ENCODE peak calls at places on chromosomes 11 and 22, in four cellular contexts. One of them, this sample, is unnamed.

GRCh38 chr22:32574957-32575893 is 100.6 kb downstream of the FBXO7 start:
- DNase-seq in IMR-90: no peak
- DNase-seq in fibroblast of villous mesenchyme: peak; percentile 69
- DNase-seq in fibroblast of lung: peak; percentile 11
- DNase-seq in this sample: no peak

GRCh38 chr11:77397631-77398030 is 76.3 kb downstream of the PAK1 start:
- DNase-seq in IMR-90: no peak
- DNase-seq in fibroblast of villous mesenchyme: no peak
- DNase-seq in fibroblast of lung: no peak
- DNase-seq in this sample: no peak

GRCh38 chr11:73140213-73141030 is 1.7 kb downstream of the FCHSD2 start:
- DNase-seq in IMR-90: peak; percentile 52
- DNase-seq in fibroblast of villous mesenchyme: peak; percentile 63
- DNase-seq in fibroblast of lung: peak; percentile 49
- DNase-seq in this sample: no peak

GRCh38 chr11:22304337-22304961 is 33.7 kb upstream of the SLC17A6 start:
- DNase-seq in IMR-90: peak; percentile 23
- DNase-seq in fibroblast of villous mesenchyme: peak; percentile 20
- DNase-seq in fibroblast of lung: peak; percentile 21
- DNase-seq in this sample: no peak

GRCh38 chr11:79090191-79090590 is 350.6 kb downstream of the TENM4 start:
- DNase-seq in IMR-90: no peak
- DNase-seq in fibroblast of villous mesenchyme: no peak
- DNase-seq in fibroblast of lung: no peak
- DNase-seq in this sample: no peak

GRCh38 chr11:96013459-96014213 is 89.7 kb upstream of the MTMR2 start:
- DNase-seq in IMR-90: no peak
- DNase-seq in fibroblast of villous mesenchyme: no peak
- DNase-seq in fibroblast of lung: no peak
- DNase-seq in this sample: no peak

GRCh38 chr22:20031732-20032406 is 11.0 kb downstream of the TANGO2 start:
- DNase-seq in IMR-90: no peak
- DNase-seq in fibroblast of villous mesenchyme: no peak
- DNase-seq in fibroblast of lung: no peak
- DNase-seq in this sample: no peak

GRCh38 chr11:117300773-117301172 is 9.6 kb downstream of the BACE1-AS start:
- DNase-seq in IMR-90: no peak
- DNase-seq in fibroblast of villous mesenchyme: peak; percentile 45
- DNase-seq in fibroblast of lung: peak; percentile 29
- DNase-seq in this sample: no peak

GRCh38 chr11:19938051-19938856 is 222.0 kb downstream of the DBX1 start:
- DNase-seq in IMR-90: peak; percentile 54
- DNase-seq in fibroblast of villous mesenchyme: peak; percentile 50
- DNase-seq in fibroblast of lung: peak; percentile 55
- DNase-seq in this sample: no peak

DNA sequence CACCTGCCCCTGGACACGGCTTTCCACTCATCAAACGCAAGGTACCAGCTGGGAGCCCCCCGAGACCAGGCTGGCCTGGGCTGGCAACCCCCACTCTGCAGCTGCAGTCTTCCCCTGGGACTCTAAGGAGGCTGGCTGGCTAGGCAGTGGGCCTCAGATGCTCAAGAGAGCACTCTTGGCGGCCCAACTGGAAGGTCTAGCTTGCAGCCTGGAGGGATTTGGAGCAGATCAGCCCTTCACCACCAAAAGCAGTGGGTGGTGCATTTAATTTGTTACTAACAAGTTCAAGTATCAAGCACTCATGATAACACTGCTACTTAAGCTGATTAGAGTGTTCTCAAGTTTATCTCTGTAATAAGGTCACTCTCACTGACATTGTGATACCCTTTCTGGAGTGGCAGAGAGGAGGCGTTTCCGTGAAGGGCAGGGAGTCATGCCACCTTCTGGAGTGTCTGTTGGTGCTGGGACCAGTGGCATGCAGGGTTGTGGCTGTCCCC is 21.5 kb downstream of the C22orf23 start:
- DNase-seq in IMR-90: no peak
- DNase-seq in fibroblast of villous mesenchyme: no peak
- DNase-seq in fibroblast of lung: no peak
- DNase-seq in this sample: no peak
- H3K4me3 ChIP-seq in IMR-90: no peak overlapping the region
- H3K4me3 ChIP-seq in fibroblast of villous mesenchyme: no peak overlapping the region
- H3K4me3 ChIP-seq in fibroblast of lung: no peak overlapping the region
- H3K4me3 ChIP-seq in this sample: no peak overlapping the region

GRCh38 chr22:23403152-23403719 is 176.9 kb downstream of the IGLL1 start:
- DNase-seq in IMR-90: no peak
- DNase-seq in fibroblast of villous mesenchyme: no peak
- DNase-seq in fibroblast of lung: no peak
- DNase-seq in this sample: no peak
- H3K4me3 ChIP-seq in IMR-90: no peak overlapping the region
- H3K4me3 ChIP-seq in fibroblast of villous mesenchyme: no peak overlapping the region
- H3K4me3 ChIP-seq in fibroblast of lung: no peak overlapping the region
- H3K4me3 ChIP-seq in this sample: no peak overlapping the region

GRCh38 chr11:121439759-121440158 is 12.4 kb upstream of the SORL1 start:
- DNase-seq in IMR-90: no peak
- DNase-seq in fibroblast of villous mesenchyme: no peak
- DNase-seq in fibroblast of lung: no peak
- DNase-seq in this sample: no peak
- H3K4me3 ChIP-seq in IMR-90: no peak overlapping the region
- H3K4me3 ChIP-seq in fibroblast of villous mesenchyme: no peak overlapping the region
- H3K4me3 ChIP-seq in fibroblast of lung: no peak overlapping the region
- H3K4me3 ChIP-seq in this sample: no peak overlapping the region

DNA sequence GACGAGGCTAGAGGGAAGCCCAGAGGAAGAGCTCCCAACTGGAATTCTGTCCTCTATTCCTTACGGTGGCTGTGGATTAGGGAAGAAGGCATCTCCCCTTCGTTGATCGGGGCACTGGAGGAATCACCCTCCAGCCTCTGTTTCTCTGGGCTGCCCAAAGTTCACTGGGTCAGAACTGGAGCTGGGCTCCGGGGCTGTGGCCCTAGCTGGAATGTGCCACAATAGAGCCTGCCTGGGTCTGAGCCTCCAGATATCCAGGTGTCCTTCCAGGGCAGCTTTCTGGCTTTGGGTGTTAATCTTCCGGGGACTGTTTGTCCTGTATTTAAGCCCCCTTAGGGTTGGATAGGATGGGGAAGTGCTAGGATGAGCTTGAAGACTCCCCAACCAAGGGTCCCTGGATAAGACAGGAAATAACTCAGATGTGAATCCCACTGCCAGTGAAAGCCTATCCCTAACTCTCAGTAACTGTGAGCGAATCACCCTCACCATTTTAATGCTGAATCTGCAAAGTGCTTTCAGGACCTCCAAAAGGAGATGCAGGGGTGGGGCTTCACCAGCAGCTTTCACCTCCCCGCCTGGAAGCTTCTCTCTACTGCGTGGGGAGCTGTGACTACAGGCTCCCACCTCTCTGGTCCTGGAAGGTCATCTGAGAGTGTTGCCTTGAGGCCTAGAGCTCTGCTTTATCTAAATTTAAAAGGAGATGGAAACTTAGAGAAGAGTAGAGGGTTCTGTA is 9.5 kb downstream of the YPEL4 start:
- DNase-seq in IMR-90: no peak
- DNase-seq in fibroblast of villous mesenchyme: no peak
- DNase-seq in fibroblast of lung: no peak
- DNase-seq in this sample: no peak
- H3K4me3 ChIP-seq in IMR-90: peak overlapping the region; percentile 96
- H3K4me3 ChIP-seq in fibroblast of villous mesenchyme: peak overlapping the region; percentile 99
- H3K4me3 ChIP-seq in fibroblast of lung: peak overlapping the region; percentile 87
- H3K4me3 ChIP-seq in this sample: peak overlapping the region; percentile 98

DNA sequence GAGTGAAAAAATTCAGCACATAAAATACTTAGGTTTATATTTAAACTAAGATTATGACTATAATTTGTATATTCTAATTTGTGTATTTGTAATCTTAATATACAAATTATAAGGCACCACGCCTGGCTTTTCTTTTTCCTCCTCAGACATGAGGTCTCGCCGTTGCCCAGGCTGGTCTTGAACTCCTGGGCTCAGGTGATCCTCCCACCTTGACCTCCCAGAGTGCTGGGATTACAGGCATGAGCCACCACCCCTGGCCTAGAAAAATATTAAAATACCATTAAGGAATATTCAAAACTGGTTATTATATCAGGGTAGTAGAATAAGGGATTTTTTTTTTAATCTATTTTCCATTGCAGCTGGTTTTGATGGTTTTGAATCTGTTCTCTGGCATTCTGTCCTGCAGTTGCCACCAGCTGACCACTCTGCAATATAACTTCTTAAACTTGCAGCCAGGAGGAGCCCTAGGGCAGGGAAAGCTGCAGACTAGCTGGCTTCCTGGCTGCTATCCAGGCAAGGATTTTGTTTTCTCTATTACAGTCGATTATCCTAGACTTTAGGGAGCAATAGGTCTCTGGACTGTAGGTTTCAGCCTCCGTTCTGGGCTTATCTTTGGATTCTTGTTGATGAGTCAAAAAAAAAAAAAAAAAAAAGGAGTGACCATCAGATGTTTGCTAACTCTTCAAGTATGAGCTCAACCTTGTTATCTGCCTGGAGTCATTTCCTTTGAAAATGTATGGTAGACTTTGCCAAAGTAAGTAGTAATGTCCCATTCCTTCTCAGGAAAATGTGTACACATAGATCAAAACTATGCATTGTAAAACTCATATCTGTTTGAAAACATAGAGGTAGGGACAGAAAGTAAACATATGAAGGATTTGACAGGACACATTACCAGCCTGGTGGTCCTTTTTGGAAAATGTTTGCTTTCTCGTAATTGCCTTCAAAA is 13.2 kb downstream of the POLA2 start:
- DNase-seq in IMR-90: peak; percentile 99
- DNase-seq in fibroblast of villous mesenchyme: peak; percentile 99
- DNase-seq in fibroblast of lung: peak; percentile 96
- DNase-seq in this sample: peak; percentile 78
- H3K4me3 ChIP-seq in IMR-90: peak overlapping the region; percentile 1
- H3K4me3 ChIP-seq in fibroblast of villous mesenchyme: no peak overlapping the region
- H3K4me3 ChIP-seq in fibroblast of lung: no peak overlapping the region
- H3K4me3 ChIP-seq in this sample: no peak overlapping the region

GRCh38 chr22:40950888-40951794 is at the start of gene RBX1:
- DNase-seq in IMR-90: peak; percentile 98
- DNase-seq in fibroblast of villous mesenchyme: peak; percentile 99
- DNase-seq in fibroblast of lung: peak; percentile 97
- DNase-seq in this sample: peak; percentile 95
- H3K4me3 ChIP-seq in IMR-90: peak within 1 kb of the TSS; percentile 87
- H3K4me3 ChIP-seq in fibroblast of villous mesenchyme: peak within 1 kb of the TSS; percentile 86
- H3K4me3 ChIP-seq in fibroblast of lung: peak within 1 kb of the TSS; percentile 86
- H3K4me3 ChIP-seq in this sample: peak within 1 kb of the TSS; percentile 87

DNA sequence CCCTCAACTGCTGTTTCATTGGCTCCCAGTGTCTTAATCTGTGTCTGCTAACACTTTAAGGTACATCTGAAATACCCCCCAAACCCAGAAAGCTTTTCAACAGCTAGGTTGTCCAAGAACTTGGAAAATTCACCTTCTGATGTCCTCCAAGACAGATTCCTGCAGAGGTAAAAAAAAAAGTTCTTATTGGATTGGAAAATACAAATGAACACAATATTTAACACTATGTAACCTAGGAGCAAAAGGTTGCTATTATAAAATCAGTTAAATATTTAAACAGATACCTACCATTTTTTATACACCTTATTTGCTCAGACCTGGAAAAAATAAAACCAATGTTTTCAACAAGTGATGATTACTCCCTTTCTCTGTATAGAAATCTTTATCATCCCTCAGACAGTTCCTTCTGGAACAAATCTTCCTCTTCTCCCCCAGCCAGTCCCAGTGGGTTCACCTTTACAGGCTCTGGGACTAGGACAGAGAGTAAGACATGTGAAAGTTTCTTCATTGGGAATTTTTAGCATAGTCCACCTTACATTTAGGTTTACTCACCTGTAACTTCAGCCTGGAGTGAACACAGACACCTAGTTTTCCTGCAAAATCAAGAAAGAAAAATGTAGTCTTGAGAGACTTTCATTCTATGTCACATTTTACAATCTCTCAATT is 13.3 kb upstream of the WDR74 start:
- DNase-seq in IMR-90: no peak
- DNase-seq in fibroblast of villous mesenchyme: no peak
- DNase-seq in fibroblast of lung: no peak
- DNase-seq in this sample: no peak
- H3K4me3 ChIP-seq in IMR-90: no peak overlapping the region
- H3K4me3 ChIP-seq in fibroblast of villous mesenchyme: no peak overlapping the region
- H3K4me3 ChIP-seq in fibroblast of lung: no peak overlapping the region
- H3K4me3 ChIP-seq in this sample: no peak overlapping the region

GRCh38 chr11:58968251-58968711 is 29.0 kb downstream of the GLYATL1 start:
- DNase-seq in IMR-90: no peak
- DNase-seq in fibroblast of villous mesenchyme: no peak
- DNase-seq in fibroblast of lung: no peak
- DNase-seq in this sample: no peak
- H3K4me3 ChIP-seq in IMR-90: no peak overlapping the region
- H3K4me3 ChIP-seq in fibroblast of villous mesenchyme: no peak overlapping the region
- H3K4me3 ChIP-seq in fibroblast of lung: no peak overlapping the region
- H3K4me3 ChIP-seq in this sample: no peak overlapping the region

DNA sequence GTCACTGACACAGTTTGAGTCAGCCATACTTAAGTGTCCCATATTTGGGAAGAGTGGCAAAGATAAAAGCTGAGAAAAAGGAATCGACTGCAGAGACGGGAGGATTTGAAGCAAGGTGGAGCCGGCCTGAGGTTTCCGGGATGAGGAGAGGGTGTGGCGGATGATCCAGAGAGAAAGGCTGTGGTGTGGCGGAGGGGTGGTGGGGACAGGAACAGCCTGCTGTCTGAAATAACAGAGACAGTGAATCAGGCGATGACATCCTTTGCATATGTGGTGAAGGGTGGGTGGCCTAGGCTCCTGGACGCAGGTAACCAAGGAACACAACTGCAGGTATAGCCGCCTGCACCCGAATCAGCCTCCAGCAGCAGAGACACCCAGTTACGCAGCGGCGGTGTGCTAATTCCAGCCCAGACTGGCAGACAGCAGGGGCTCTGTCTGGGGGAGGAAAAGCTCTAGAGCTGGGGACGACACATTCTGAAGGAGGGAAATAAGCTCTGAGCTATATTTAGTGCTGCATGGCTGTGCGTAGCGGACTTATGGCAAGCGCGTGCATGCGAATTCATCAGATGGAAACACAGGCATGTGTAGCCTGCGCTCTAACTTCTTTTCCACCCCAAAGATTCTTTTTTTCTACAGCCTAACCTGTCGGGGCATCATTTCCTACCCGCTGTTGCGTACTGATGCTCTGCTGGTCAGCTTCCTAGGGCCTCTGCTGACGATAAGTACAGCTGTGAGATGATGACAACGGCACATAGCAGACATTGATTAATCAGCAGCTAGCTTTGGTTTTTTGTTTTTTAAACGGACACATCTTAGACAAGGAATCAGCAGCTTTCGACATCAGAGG is 62.7 kb upstream of the BARX2 start:
- DNase-seq in IMR-90: peak; percentile 27
- DNase-seq in fibroblast of villous mesenchyme: no peak
- DNase-seq in fibroblast of lung: no peak
- DNase-seq in this sample: no peak
- H3K4me3 ChIP-seq in IMR-90: no peak overlapping the region
- H3K4me3 ChIP-seq in fibroblast of villous mesenchyme: no peak overlapping the region
- H3K4me3 ChIP-seq in fibroblast of lung: peak overlapping the region; percentile 31
- H3K4me3 ChIP-seq in this sample: no peak overlapping the region

GRCh38 chr22:46012182-46012880 is 35.4 kb upstream of the WNT7B start:
- DNase-seq in IMR-90: no peak
- DNase-seq in fibroblast of villous mesenchyme: no peak
- DNase-seq in fibroblast of lung: no peak
- DNase-seq in this sample: no peak

GRCh38 chr22:46013460-46014416 is 36.8 kb upstream of the WNT7B start:
- DNase-seq in IMR-90: peak; percentile 96
- DNase-seq in fibroblast of villous mesenchyme: peak; percentile 96
- DNase-seq in fibroblast of lung: peak; percentile 98
- DNase-seq in this sample: peak; percentile 91

GRCh38 chr22:46010951-46011626 is 34.1 kb upstream of the WNT7B start:
- DNase-seq in IMR-90: no peak
- DNase-seq in fibroblast of villous mesenchyme: no peak
- DNase-seq in fibroblast of lung: no peak
- DNase-seq in this sample: no peak

GRCh38 chr22:46011627-46012181 is 34.7 kb upstream of the WNT7B start:
- DNase-seq in IMR-90: no peak
- DNase-seq in fibroblast of villous mesenchyme: no peak
- DNase-seq in fibroblast of lung: peak; percentile 75
- DNase-seq in this sample: no peak

GRCh38 chr22:46012881-46013281 is 35.9 kb upstream of the WNT7B start:
- DNase-seq in IMR-90: no peak
- DNase-seq in fibroblast of villous mesenchyme: no peak
- DNase-seq in fibroblast of lung: no peak
- DNase-seq in this sample: no peak
- H3K4me3 ChIP-seq in IMR-90: no peak overlapping the region
- H3K4me3 ChIP-seq in fibroblast of villous mesenchyme: no peak overlapping the region
- H3K4me3 ChIP-seq in fibroblast of lung: peak overlapping the region; percentile 67
- H3K4me3 ChIP-seq in this sample: no peak overlapping the region

This sample was measured in skeletal muscle cell.